ENCODE peak calls at places on chromosomes 3 and 15, in six cellular contexts. One of them, this sample, is unnamed.

GRCh38 chr15:58898150-58898680 is 35.3 kb downstream of the SLTM start:
- DNase-seq in GM20000: no peak
- DNase-seq in brain microvascular endothelial cell: no peak
- DNase-seq in lower leg skin: no peak
- DNase-seq in AG04449: no peak
- DNase-seq in fibroblast of lung: no peak
- DNase-seq in this sample: no peak

GRCh38 chr15:90021108-90021507 is 20.0 kb downstream of the ZNF710 start:
- DNase-seq in fibroblast of lung: no peak
- DNase-seq in GM20000: no peak
- DNase-seq in AG04449: no peak
- DNase-seq in brain microvascular endothelial cell: no peak
- DNase-seq in lower leg skin: peak; percentile 69
- DNase-seq in this sample: no peak

GRCh38 chr15:71485094-71485693 is 325.2 kb upstream of the NR2E3 start:
- DNase-seq in fibroblast of lung: peak; percentile 13
- DNase-seq in brain microvascular endothelial cell: no peak
- DNase-seq in GM20000: peak; percentile 18
- DNase-seq in AG04449: no peak
- DNase-seq in lower leg skin: no peak
- DNase-seq in this sample: no peak

GRCh38 chr15:79364571-79365240 is 53.8 kb downstream of the TMED3 start:
- DNase-seq in AG04449: no peak
- DNase-seq in brain microvascular endothelial cell: no peak
- DNase-seq in lower leg skin: no peak
- DNase-seq in GM20000: no peak
- DNase-seq in fibroblast of lung: no peak
- DNase-seq in this sample: no peak

GRCh38 chr3:50550079-50550736 is 17.3 kb downstream of the C3orf18 start:
- DNase-seq in AG04449: no peak
- DNase-seq in GM20000: peak; percentile 67
- DNase-seq in fibroblast of lung: no peak
- DNase-seq in lower leg skin: no peak
- DNase-seq in brain microvascular endothelial cell: peak; percentile 32
- DNase-seq in this sample: peak; percentile 72

GRCh38 chr15:48631191-48631770 is 14.2 kb downstream of the FBN1 start:
- DNase-seq in AG04449: no peak
- DNase-seq in brain microvascular endothelial cell: no peak
- DNase-seq in lower leg skin: no peak
- DNase-seq in GM20000: no peak
- DNase-seq in fibroblast of lung: peak; percentile 50
- DNase-seq in this sample: no peak

GRCh38 chr3:82281205-82281604 is 519.8 kb upstream of the GBE1 start:
- DNase-seq in fibroblast of lung: peak; percentile 18
- DNase-seq in AG04449: no peak
- DNase-seq in GM20000: no peak
- DNase-seq in lower leg skin: no peak
- DNase-seq in brain microvascular endothelial cell: no peak
- DNase-seq in this sample: no peak

GRCh38 chr3:71859128-71859519 is 74.2 kb upstream of the PROK2 start:
- DNase-seq in fibroblast of lung: peak; percentile 1
- DNase-seq in AG04449: no peak
- DNase-seq in lower leg skin: no peak
- DNase-seq in brain microvascular endothelial cell: no peak
- DNase-seq in GM20000: no peak
- DNase-seq in this sample: peak; percentile 24

DNA sequence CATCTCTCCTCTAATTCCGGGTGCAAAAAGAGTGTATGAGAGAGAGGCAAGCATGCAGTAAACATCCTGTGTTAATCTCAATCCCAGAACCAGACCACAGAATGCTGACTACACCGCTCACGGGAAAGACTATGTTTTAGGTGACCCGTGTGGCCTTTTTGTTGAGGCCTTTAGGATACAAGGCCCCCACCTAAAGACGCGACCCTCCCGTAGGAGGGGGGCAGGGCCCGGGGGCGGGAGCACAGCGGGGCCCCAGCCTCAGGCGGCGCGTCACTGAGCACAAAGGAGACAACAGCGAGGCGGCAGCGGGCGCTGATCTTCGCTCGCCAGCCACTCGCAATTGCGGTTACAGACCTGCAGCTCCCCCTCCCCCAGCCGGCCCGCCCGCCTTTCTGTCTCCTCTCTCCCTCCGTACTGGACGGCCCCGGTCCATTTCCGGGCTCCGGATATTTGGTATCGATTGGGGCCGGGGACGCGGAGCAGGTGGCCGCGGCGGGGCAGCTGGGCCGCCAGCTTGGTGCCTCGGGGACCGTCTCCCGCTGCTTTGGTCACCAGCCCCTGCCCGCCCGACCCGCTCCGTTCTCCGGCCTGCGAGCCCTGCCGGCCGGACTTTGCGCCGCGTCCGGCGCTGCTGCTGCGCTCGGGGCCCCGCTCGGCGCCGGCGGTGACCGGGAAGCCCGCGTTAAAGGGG is at the start of gene CCDC50:
- DNase-seq in brain microvascular endothelial cell: peak; percentile 81
- DNase-seq in fibroblast of lung: peak; percentile 80
- DNase-seq in GM20000: peak; percentile 90
- DNase-seq in AG04449: no peak
- DNase-seq in lower leg skin: peak; percentile 97
- DNase-seq in this sample: peak; percentile 95
- TF ChIP-seq CTCF in brain microvascular endothelial cell: no peak
- TF ChIP-seq CTCF in fibroblast of lung: no peak
- TF ChIP-seq CTCF in GM20000: no peak
- TF ChIP-seq CTCF in AG04449: no peak
- TF ChIP-seq CTCF in lower leg skin: no peak
- TF ChIP-seq CTCF in this sample: no peak

GRCh38 chr3:58214484-58215316 is 3.9 kb upstream of the DNASE1L3 start:
- DNase-seq in fibroblast of lung: no peak
- DNase-seq in lower leg skin: peak; percentile 68
- DNase-seq in AG04449: no peak
- DNase-seq in brain microvascular endothelial cell: peak; percentile 22
- DNase-seq in GM20000: peak; percentile 60
- DNase-seq in this sample: no peak
- TF ChIP-seq CTCF in fibroblast of lung: no peak
- TF ChIP-seq CTCF in lower leg skin: no peak
- TF ChIP-seq CTCF in AG04449: no peak
- TF ChIP-seq CTCF in brain microvascular endothelial cell: no peak
- TF ChIP-seq CTCF in GM20000: no peak
- TF ChIP-seq CTCF in this sample: no peak

DNA sequence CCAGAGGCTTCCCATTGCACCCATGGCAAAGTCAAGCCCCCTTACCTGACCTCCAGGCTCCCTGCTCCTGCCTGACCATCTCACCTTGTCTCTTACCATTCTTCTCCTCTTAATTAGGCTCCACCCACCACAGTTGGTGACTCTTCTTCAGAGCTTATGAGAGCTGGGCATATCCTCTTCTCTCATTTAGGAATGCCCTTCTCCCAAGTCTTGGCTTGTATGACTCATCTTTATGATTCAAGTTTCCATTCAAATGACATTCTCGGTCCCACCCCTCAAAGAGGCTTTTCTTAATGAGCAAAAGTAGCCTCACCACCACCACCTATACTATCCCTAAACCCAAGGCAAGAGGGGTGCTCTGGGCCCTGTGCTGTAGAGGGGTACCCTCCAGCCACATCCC is 55.3 kb upstream of the NUDT16 start:
- DNase-seq in AG04449: no peak
- DNase-seq in GM20000: no peak
- DNase-seq in lower leg skin: no peak
- DNase-seq in fibroblast of lung: peak; percentile 41
- DNase-seq in brain microvascular endothelial cell: no peak
- DNase-seq in this sample: no peak
- TF ChIP-seq CTCF in AG04449: no peak
- TF ChIP-seq CTCF in GM20000: no peak
- TF ChIP-seq CTCF in lower leg skin: no peak
- TF ChIP-seq CTCF in fibroblast of lung: no peak
- TF ChIP-seq CTCF in brain microvascular endothelial cell: no peak
- TF ChIP-seq CTCF in this sample: no peak

GRCh38 chr15:98647026-98647773 is 1.1 kb upstream of the IGF1R start:
- DNase-seq in brain microvascular endothelial cell: peak; percentile 21
- DNase-seq in GM20000: peak; percentile 89
- DNase-seq in fibroblast of lung: peak; percentile 66
- DNase-seq in lower leg skin: peak; percentile 91
- DNase-seq in AG04449: no peak
- DNase-seq in this sample: peak; percentile 90
- TF ChIP-seq CTCF in brain microvascular endothelial cell: no peak
- TF ChIP-seq CTCF in GM20000: peak; percentile 60
- TF ChIP-seq CTCF in fibroblast of lung: peak; percentile 25
- TF ChIP-seq CTCF in lower leg skin: no peak
- TF ChIP-seq CTCF in AG04449: peak; percentile 26
- TF ChIP-seq CTCF in this sample: peak; percentile 69

DNA sequence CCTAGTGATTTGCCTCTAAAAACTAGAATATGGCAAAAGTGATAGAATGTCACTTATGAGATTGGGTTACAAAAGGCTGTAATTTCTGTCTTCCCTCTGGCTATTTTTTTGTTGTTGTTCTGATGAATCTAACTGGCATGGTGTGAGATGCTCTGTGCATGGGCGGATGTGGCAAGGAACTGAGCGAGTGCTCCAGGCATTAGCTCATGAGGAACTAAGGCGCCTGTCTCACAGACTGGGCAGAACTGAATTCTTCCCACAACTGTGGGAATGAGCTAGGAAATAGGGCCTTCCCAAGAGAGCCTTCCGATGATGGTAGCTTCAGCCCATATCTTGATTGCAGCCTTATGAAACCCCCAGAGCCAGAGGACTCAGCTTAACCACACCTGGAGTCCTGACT is 222.5 kb downstream of the NR2F2 start:
- DNase-seq in fibroblast of lung: no peak
- DNase-seq in GM20000: no peak
- DNase-seq in brain microvascular endothelial cell: peak; percentile 9
- DNase-seq in lower leg skin: no peak
- DNase-seq in AG04449: no peak
- DNase-seq in this sample: no peak
- TF ChIP-seq CTCF in fibroblast of lung: no peak
- TF ChIP-seq CTCF in GM20000: no peak
- TF ChIP-seq CTCF in brain microvascular endothelial cell: no peak
- TF ChIP-seq CTCF in lower leg skin: no peak
- TF ChIP-seq CTCF in AG04449: no peak
- TF ChIP-seq CTCF in this sample: no peak

GRCh38 chr15:73051811-73052678 is at the start of gene NEO1:
- DNase-seq in lower leg skin: peak; percentile 95
- DNase-seq in GM20000: peak; percentile 85
- DNase-seq in brain microvascular endothelial cell: peak; percentile 45
- DNase-seq in fibroblast of lung: peak; percentile 74
- DNase-seq in AG04449: no peak
- DNase-seq in this sample: peak; percentile 89
- TF ChIP-seq CTCF in lower leg skin: no peak
- TF ChIP-seq CTCF in GM20000: no peak
- TF ChIP-seq CTCF in brain microvascular endothelial cell: no peak
- TF ChIP-seq CTCF in fibroblast of lung: no peak
- TF ChIP-seq CTCF in AG04449: no peak
- TF ChIP-seq CTCF in this sample: no peak

GRCh38 chr15:49902791-49903481 is 216.1 kb downstream of the ATP8B4 start:
- DNase-seq in fibroblast of lung: peak; percentile 70
- DNase-seq in GM20000: no peak
- DNase-seq in brain microvascular endothelial cell: peak; percentile 12
- DNase-seq in lower leg skin: no peak
- DNase-seq in AG04449: no peak
- DNase-seq in this sample: no peak

GRCh38 chr15:49900036-49900435 is 219.0 kb downstream of the ATP8B4 start:
- DNase-seq in brain microvascular endothelial cell: no peak
- DNase-seq in lower leg skin: no peak
- DNase-seq in GM20000: no peak
- DNase-seq in AG04449: no peak
- DNase-seq in fibroblast of lung: peak; percentile 20
- DNase-seq in this sample: no peak

GRCh38 chr15:49904296-49904695 is 214.7 kb downstream of the ATP8B4 start:
- DNase-seq in fibroblast of lung: no peak
- DNase-seq in brain microvascular endothelial cell: no peak
- DNase-seq in lower leg skin: no peak
- DNase-seq in GM20000: no peak
- DNase-seq in AG04449: no peak
- DNase-seq in this sample: no peak

GRCh38 chr15:49900836-49901235 is 218.2 kb downstream of the ATP8B4 start:
- DNase-seq in GM20000: no peak
- DNase-seq in AG04449: no peak
- DNase-seq in fibroblast of lung: no peak
- DNase-seq in brain microvascular endothelial cell: no peak
- DNase-seq in lower leg skin: no peak
- DNase-seq in this sample: no peak

DNA sequence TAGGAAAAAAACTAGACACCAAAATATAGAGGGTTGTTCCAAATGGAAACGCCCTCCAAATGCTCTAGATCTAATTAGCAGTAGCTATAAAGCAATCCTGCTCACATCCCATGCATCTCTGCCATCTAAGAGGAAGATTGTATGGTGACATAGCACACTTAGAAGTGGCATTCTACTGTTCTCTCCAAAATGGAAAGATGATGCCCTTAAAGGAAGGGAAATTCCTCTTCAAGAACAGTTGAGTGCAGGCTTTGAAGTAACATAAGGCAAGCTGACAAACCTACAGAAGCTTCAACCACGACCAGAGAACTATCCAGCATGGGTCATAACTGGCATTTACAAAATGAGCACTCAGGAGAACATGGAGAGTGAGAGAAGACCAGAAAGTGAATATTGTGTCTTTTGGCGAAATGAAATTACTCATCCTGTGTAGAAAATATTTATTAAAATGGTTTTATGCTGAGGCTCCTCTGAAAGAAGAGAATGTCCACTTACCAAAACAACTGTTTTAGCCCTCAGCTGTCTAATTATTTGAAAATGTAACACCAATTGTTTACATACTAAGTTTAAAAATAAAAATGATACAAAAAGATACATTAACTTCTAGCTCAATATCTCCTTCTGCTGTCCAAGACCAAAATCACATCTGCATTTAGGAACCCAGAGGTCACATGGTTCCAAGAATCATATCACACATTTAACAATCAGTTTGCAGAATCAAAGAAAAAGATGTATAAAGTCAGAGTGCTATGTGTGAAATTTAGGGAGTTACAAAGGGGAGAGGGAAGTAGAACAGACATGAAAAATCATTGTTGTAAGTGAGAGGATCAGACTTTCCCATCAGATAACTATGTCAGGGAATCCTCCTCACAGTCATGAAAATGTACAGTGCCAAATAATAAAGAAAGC is 216.9 kb downstream of the ATP8B4 start:
- DNase-seq in lower leg skin: no peak
- DNase-seq in GM20000: no peak
- DNase-seq in AG04449: no peak
- DNase-seq in fibroblast of lung: peak; percentile 32
- DNase-seq in brain microvascular endothelial cell: peak; percentile 34
- DNase-seq in this sample: no peak
- TF ChIP-seq CTCF in lower leg skin: no peak
- TF ChIP-seq CTCF in GM20000: no peak
- TF ChIP-seq CTCF in AG04449: peak; percentile 37
- TF ChIP-seq CTCF in fibroblast of lung: peak; percentile 44
- TF ChIP-seq CTCF in brain microvascular endothelial cell: peak; percentile 42
- TF ChIP-seq CTCF in this sample: no peak

This sample was measured in Calu3.